ENCODE peak calls at places on chromosomes 1 and 21, in eight cellular contexts. H, A, W, C, Z, Q, G and I are unnamed samples.

GRCh38 chr1:54004481-54005049 is 13.4 kb downstream of the LDLRAD1 start:
- DNase-seq in H (no peak), A (no peak), W (no peak), C (no peak), Z (no peak), Q (no peak), G (peak), I (no peak)

GRCh38 chr21:42533963-42534355 is 20.3 kb downstream of the SLC37A1 start:
- DNase-seq in H (no peak), A (no peak), W (no peak), C (no peak), Z (no peak), Q (no peak), G (no peak), I (no peak)

GRCh38 chr1:45848714-45849113 is 45.3 kb downstream of the MAST2 start:
- DNase-seq in H (no peak), A (no peak), W (no peak), C (no peak), Z (no peak), Q (no peak), G (no peak), I (no peak)

GRCh38 chr21:45320991-45321656 is 33.4 kb upstream of the POFUT2 start:
- DNase-seq in H (no peak), A (no peak), W (no peak), C (no peak), Z (no peak), Q (no peak), G (peak), I (no peak)

GRCh38 chr1:13797397-13797796 is 97.4 kb downstream of the PRDM2 start:
- DNase-seq in H (peak), A (no peak), W (no peak), C (no peak), Z (no peak), Q (no peak), G (no peak), I (no peak)

GRCh38 chr1:54255026-54255425 is 55.1 kb downstream of the MRPL37 start:
- DNase-seq in H (no peak), A (no peak), W (no peak), C (peak), Z (no peak), Q (no peak), G (no peak), I (peak)

GRCh38 chr1:79790950-79791349 is 784.4 kb upstream of the ADGRL4 start:
- DNase-seq in H (no peak), A (no peak), W (no peak), C (peak), Z (no peak), Q (no peak), G (no peak), I (no peak)

GRCh38 chr1:61370177-61370907 is 288.0 kb downstream of the NFIA start:
- DNase-seq in H (no peak), A (no peak), W (no peak), C (no peak), Z (no peak), Q (no peak), G (no peak), I (no peak)

GRCh38 chr1:31784356-31785019 is 20.3 kb upstream of the ADGRB2 start:
- DNase-seq in H (no peak), A (peak), W (no peak), C (no peak), Z (no peak), Q (no peak), G (peak), I (no peak)

GRCh38 chr1:178609015-178609414 is 96.1 kb downstream of the TEX35 start:
- DNase-seq in H (no peak), A (no peak), W (no peak), C (peak), Z (no peak), Q (peak), G (no peak), I (peak)

GRCh38 chr1:18651727-18652126 is 21.1 kb downstream of the PAX7 start:
- DNase-seq in H (no peak), A (no peak), W (peak), C (no peak), Z (no peak), Q (no peak), G (no peak), I (no peak)

GRCh38 chr1:214445201-214445600 is 106.2 kb downstream of the PTPN14 start:
- DNase-seq in H (no peak), A (no peak), W (no peak), C (no peak), Z (no peak), Q (no peak), G (no peak), I (peak)

GRCh38 chr1:243323481-243323880 is 67.6 kb downstream of the SDCCAG8 start:
- DNase-seq in H (no peak), A (no peak), W (no peak), C (peak), Z (no peak), Q (peak), G (no peak), I (peak)

GRCh38 chr1:51600954-51601353 is 15.9 kb upstream of the OSBPL9 start:
- DNase-seq in H (no peak), A (no peak), W (no peak), C (no peak), Z (no peak), Q (no peak), G (no peak), I (no peak)

GRCh38 chr1:117564227-117565082 is 41.4 kb upstream of the TENT5C start:
- DNase-seq in H (no peak), A (no peak), W (no peak), C (no peak), Z (no peak), Q (no peak), G (peak), I (no peak)

GRCh38 chr21:18384771-18385170 is 18.8 kb downstream of the TMPRSS15 start:
- DNase-seq in H (peak), A (no peak), W (no peak), C (no peak), Z (no peak), Q (peak), G (no peak), I (peak)

GRCh38 chr1:178093958-178094751 is at the start of gene RASAL2:
- DNase-seq in H (peak), A (peak), W (no peak), C (peak), Z (no peak), Q (peak), G (peak), I (peak)

GRCh38 chr1:925532-926421 is 2.1 kb downstream of the SAMD11 start:
- DNase-seq in H (no peak), A (peak), W (no peak), C (peak), Z (no peak), Q (peak), G (no peak), I (no peak)